ENCODE peak calls at places on chromosomes 16 and 17, in four cellular contexts. U is HL-60, F is GM12878, B is K562. Z is an unnamed sample.

GRCh38 chr17:48335168-48335567 is 94.8 kb downstream of the SKAP1 start:
- DNase-seq in U (no peak), F (no peak), B (no peak), Z (no peak)

GRCh38 chr17:34750004-34750403 is 170.6 kb downstream of the TMEM132E start:
- DNase-seq in U (no peak), F (no peak), B (no peak), Z (no peak)

GRCh38 chr17:81553616-81554181 is 1.5 kb upstream of the FAAP100 start:
- DNase-seq in U (peak), F (peak), B (peak), Z (no peak)

GRCh38 chr16:56617212-56618085 is 8.1 kb upstream of the MT1E start:
- DNase-seq in U (no peak), F (no peak), B (no peak), Z (no peak)

GRCh38 chr16:52563767-52564611 is 17.0 kb upstream of the TOX3 start:
- DNase-seq in U (no peak), F (no peak), B (no peak), Z (no peak)

GRCh38 chr16:85370881-85371651 is 242.1 kb upstream of the GSE1 start:
- DNase-seq in U (no peak), F (no peak), B (peak), Z (no peak)

GRCh38 chr17:72891627-72892026 is 200.9 kb downstream of the SLC39A11 start:
- DNase-seq in U (no peak), F (no peak), B (no peak), Z (no peak)

GRCh38 chr16:56610017-56610608 is 1.7 kb downstream of the MT2A start:
- DNase-seq in U (no peak), F (peak), B (no peak), Z (no peak)

GRCh38 chr16:20851601-20852000 is 45.3 kb downstream of the REXO5 start:
- DNase-seq in U (no peak), F (no peak), B (no peak), Z (no peak)

GRCh38 chr16:81754810-81755209 is 24.3 kb upstream of the PLCG2 start:
- DNase-seq in U (no peak), F (no peak), B (no peak), Z (no peak)

GRCh38 chr16:57392694-57393093 is 11.9 kb upstream of the CCL17 start:
- DNase-seq in U (no peak), F (no peak), B (no peak), Z (no peak)

GRCh38 chr16:69132424-69133252 is at the start of the genes CHTF8 and UTP4:
- DNase-seq in U (peak), F (no peak), B (peak), Z (peak)

GRCh38 chr16:677306-678190 is 2.1 kb downstream of the RHBDL1 start:
- DNase-seq in U (no peak), F (no peak), B (no peak), Z (no peak)

GRCh38 chr16:1262846-1263221 is 7.0 kb downstream of the TPSD1 start:
- DNase-seq in U (no peak), F (no peak), B (no peak), Z (no peak)

GRCh38 chr16:66344533-66345145 is 21.9 kb upstream of the CDH5 start:
- DNase-seq in U (no peak), F (no peak), B (peak), Z (no peak)

GRCh38 chr17:73798111-73798748 is 154.0 kb upstream of the SDK2 start:
- DNase-seq in U (no peak), F (no peak), B (no peak), Z (no peak)

GRCh38 chr16:30519120-30520049 is 7.0 kb downstream of the ZNF768 start:
- DNase-seq in U (no peak), F (no peak), B (no peak), Z (no peak)

GRCh38 chr17:61214753-61215152 is 184.9 kb upstream of the TBX2 start:
- DNase-seq in U (no peak), F (no peak), B (no peak), Z (no peak)

GRCh38 chr17:19569785-19570496 is 36.3 kb downstream of the SLC47A1 start:
- DNase-seq in U (no peak), F (no peak), B (no peak), Z (no peak)

DNA sequence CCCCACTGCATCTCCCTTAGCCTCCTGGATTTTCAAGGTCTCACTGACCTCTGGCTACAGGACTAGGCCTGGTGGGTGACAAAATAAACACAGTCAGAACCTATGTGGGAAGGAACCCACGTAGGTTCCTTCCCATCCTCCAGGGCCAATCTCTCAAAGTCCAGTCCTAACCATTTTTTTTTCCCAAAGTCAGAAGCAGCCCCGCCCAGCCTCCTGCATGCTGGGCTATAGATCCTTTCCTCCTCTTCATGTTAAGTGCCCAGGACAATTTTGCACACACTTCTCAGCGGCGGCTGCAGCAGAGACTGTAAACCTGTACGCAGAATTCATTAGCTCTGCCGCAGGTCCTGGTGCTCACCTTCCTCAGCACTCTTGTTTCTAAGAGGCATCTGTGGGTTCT is 285.8 kb downstream of the NPIPA8 start:
- DNase-seq in U (no peak), F (no peak), B (no peak), Z (no peak)
- TF ChIP-seq SPI1 in U (no peak), F (no peak), B (no peak), Z (no peak)

DNA sequence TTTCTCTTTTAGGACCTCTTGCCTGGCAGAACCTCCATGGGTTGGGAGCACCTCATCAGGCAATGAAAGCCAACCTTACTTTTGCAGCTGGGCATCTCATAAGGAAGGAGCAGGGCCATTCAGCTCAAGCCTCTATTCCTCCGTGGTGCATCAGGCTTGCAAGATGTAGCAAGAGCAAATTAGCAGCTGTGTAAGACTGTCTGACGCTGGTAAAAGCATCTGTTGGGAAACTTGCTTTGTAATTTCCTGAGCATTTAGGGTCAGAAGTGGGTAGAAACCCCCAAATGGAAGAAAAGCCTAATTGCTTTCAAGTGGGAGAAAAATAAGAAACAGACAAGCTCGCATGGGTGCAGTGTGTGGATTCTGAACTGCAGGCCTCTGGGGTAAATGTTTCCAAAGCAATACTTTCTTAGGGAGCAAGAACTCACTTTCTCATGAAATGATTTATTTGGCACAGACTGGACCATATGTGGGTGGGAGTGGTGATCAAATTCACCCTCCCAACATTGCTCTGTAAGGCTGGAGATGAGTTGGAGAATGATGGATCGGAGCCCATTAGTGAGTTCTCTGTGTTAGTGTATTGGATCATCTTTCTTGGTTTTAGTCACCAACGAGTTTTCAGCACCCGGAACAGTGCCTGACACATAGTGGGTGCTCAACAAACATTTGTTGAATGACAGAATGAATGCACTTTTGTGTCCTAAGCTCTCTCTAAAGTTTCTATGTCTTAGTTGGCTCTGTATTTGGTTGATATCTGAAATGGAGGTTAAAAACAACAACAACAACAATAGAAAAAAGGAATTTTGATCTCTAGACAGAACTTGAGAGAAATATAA is 104.4 kb upstream of the FAM20A start:
- DNase-seq in U (no peak), F (no peak), B (no peak), Z (no peak)
- TF ChIP-seq SPI1 in U (no peak), F (no peak), B (no peak), Z (no peak)

GRCh38 chr16:4365014-4365406 is 6.6 kb upstream of the VASN start:
- DNase-seq in U (no peak), F (peak), B (no peak), Z (no peak)

GRCh38 chr16:4362476-4363250 is 9.0 kb upstream of the VASN start:
- DNase-seq in U (no peak), F (no peak), B (no peak), Z (no peak)

GRCh38 chr16:4365615-4366014 is 6.0 kb upstream of the VASN start:
- DNase-seq in U (no peak), F (no peak), B (no peak), Z (no peak)

GRCh38 chr16:4366016-4366415 is 5.6 kb upstream of the VASN start:
- DNase-seq in U (no peak), F (no peak), B (no peak), Z (no peak)

DNA sequence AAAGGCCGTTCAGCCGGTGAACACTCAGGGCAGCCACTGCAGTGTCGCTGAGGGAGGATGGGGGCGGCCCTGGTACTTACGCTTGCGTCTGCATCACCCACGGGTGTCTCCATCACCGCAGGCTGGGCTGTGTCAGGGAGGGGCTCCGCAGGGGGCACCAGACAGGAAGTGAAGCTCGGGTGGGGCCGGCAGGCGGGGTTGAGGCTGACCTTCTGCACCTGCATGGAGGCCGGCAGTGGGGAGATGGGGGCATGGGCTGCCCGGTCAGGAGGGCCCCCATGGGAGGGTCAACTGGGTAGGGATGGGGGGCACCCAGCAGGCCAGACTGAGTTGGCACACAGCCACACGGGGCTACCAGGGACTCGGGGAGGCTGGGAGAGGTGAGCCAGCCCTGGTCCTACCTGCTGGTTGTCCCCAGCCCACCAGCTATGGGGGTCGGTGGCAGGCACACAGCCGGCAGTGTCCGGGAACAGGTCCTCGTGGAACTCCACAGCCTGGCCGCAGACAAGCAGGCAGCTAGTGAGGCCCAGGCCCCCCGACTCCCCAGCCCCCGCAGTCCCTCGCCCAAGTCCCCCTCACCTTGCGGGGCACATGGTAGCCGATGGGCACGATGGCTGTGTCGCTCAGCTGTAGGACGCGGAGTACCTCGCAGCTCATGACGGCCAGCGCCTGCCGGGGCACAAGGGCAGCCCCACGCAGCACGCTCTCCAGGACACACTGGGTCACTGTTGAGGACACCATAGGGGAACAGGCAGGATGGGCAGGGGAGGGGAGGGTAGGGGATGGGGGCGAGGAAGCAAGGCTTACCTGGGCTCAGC is 7.2 kb upstream of the VASN start:
- DNase-seq in U (no peak), F (no peak), B (no peak), Z (no peak)
- TF ChIP-seq SPI1 in U (no peak), F (no peak), B (no peak), Z (no peak)

GRCh38 chr17:41151525-41151924 is 1.9 kb upstream of the KRTAP4-5 start:
- DNase-seq in U (no peak), F (no peak), B (no peak), Z (no peak)
- TF ChIP-seq SPI1 in U (no peak), F (no peak), B (no peak), Z (no peak)

GRCh38 chr16:55487048-55487803 is 8.2 kb downstream of the MMP2 start:
- DNase-seq in U (no peak), F (no peak), B (no peak), Z (no peak)
- TF ChIP-seq SPI1 in U (no peak), F (no peak), B (no peak), Z (no peak)

GRCh38 chr16:59213952-59214351 is 479.8 kb upstream of the GOT2 start:
- DNase-seq in U (no peak), F (no peak), B (no peak), Z (no peak)

GRCh38 chr16:59214455-59214854 is 480.3 kb upstream of the GOT2 start:
- DNase-seq in U (no peak), F (no peak), B (no peak), Z (no peak)

GRCh38 chr16:59205403-59205802 is 471.3 kb upstream of the GOT2 start:
- DNase-seq in U (no peak), F (no peak), B (no peak), Z (no peak)

GRCh38 chr16:59212492-59213024 is 478.4 kb upstream of the GOT2 start:
- DNase-seq in U (no peak), F (no peak), B (no peak), Z (no peak)

GRCh38 chr16:59210955-59211541 is 476.9 kb upstream of the GOT2 start:
- DNase-seq in U (no peak), F (no peak), B (no peak), Z (no peak)
- TF ChIP-seq SPI1 in U (no peak), F (no peak), B (no peak), Z (no peak)